ENCODE peak calls at places on chromosomes 6 and 20, in seven cellular contexts. Y is foreskin keratinocyte, V is heart right ventricle, L is psoas muscle, X is astrocyte of the spinal cord, N is H9, H is AG09309. Q is an unnamed sample.

GRCh38 chr6:160022101-160022500 is 53.2 kb downstream of the IGF2R start:
- DNase-seq in L (no peak), X (no peak), H (no peak), V (no peak), N (no peak), Y (no peak), Q (no peak)

GRCh38 chr20:19888269-19888669 is 128.9 kb upstream of the NAA20 start:
- DNase-seq in X (no peak), V (no peak), H (no peak), Y (no peak), N (no peak), L (no peak), Q (no peak)

GRCh38 chr6:14975124-14975815 is 270.6 kb upstream of the JARID2 start:
- DNase-seq in Y (no peak), H (no peak), N (no peak), X (no peak), L (no peak), V (no peak), Q (no peak)

GRCh38 chr20:7772376-7772775 is 167.9 kb downstream of the HAO1 start:
- DNase-seq in H (no peak), V (no peak), N (no peak), Y (peak), L (no peak), X (peak), Q (no peak)

GRCh38 chr6:62357826-62358225 is 71.8 kb upstream of the KHDRBS2 start:
- DNase-seq in Y (no peak), L (no peak), H (no peak), V (no peak), N (no peak), X (no peak), Q (no peak)

GRCh38 chr20:53706008-53706481 is 112.4 kb upstream of the ZNF217 start:
- DNase-seq in L (no peak), X (peak), N (no peak), Y (no peak), H (no peak), V (no peak), Q (no peak)

GRCh38 chr6:45377041-45377554 is 636 bp downstream of the SUPT3H start:
- DNase-seq in Y (peak), N (no peak), L (no peak), H (no peak), V (no peak), X (no peak), Q (no peak)

GRCh38 chr20:1876217-1876921 is 18.8 kb upstream of the SIRPA start:
- DNase-seq in V (no peak), N (no peak), L (no peak), X (no peak), H (no peak), Y (peak), Q (no peak)

GRCh38 chr6:119339941-119340456 is 9.6 kb downstream of the MAN1A1 start:
- DNase-seq in X (no peak), Y (no peak), L (no peak), V (no peak), N (no peak), H (no peak), Q (no peak)

GRCh38 chr6:116396451-116396850 is 25.7 kb downstream of the DSE start:
- DNase-seq in N (no peak), X (peak), L (no peak), V (no peak), H (no peak), Y (no peak), Q (no peak)

GRCh38 chr6:116395647-116396046 is 24.9 kb downstream of the DSE start:
- DNase-seq in L (no peak), Y (no peak), N (no peak), H (no peak), X (no peak), V (no peak), Q (no peak)

GRCh38 chr6:116392158-116393032 is 21.6 kb downstream of the DSE start:
- DNase-seq in Y (peak), X (peak), V (no peak), H (no peak), L (no peak), N (no peak), Q (no peak)

GRCh38 chr6:116390571-116390970 is 19.8 kb downstream of the DSE start:
- DNase-seq in N (no peak), V (no peak), H (no peak), Y (no peak), L (no peak), X (no peak), Q (no peak)

GRCh38 chr6:116393430-116393829 is 22.7 kb downstream of the DSE start:
- DNase-seq in V (no peak), H (no peak), L (no peak), N (no peak), Y (no peak), X (no peak), Q (no peak)
- TF ChIP-seq CTCF in V (no peak), H (no peak), L (peak), N (peak), Y (peak), X (no peak), Q (peak)

GRCh38 chr6:157531169-157531985 is 150.4 kb downstream of the ZDHHC14 start:
- DNase-seq in L (peak), X (no peak), H (no peak), N (peak), Y (no peak), V (no peak), Q (no peak)
- TF ChIP-seq CTCF in L (no peak), X (no peak), H (no peak), N (no peak), Y (no peak), V (no peak), Q (no peak)

DNA sequence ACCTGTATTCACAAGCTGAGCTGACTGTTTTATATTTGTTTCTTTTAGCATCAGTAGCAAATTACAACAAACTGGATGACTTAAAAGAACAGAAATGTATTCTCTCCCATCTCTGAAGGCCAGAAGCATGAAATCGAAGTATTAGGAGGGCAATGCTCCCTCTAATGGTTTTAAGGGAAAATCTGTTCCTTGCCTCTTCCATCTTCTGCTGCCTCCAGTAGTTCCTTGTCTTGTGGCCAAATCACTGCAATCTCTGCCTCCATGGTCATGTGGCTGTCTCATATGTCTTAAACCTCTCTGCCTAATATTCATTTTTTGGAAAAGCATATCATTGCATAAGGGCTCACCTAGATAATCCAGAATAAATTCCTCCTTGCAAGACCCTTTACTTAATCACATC is 25.2 kb upstream of the ASCC3 start:
- DNase-seq in L (no peak), X (no peak), H (no peak), N (no peak), V (no peak), Y (no peak), Q (no peak)
- TF ChIP-seq CTCF in L (no peak), X (no peak), H (no peak), N (no peak), V (no peak), Y (no peak), Q (peak)

GRCh38 chr6:3566812-3567211 is 110.0 kb upstream of the SLC22A23 start:
- DNase-seq in Y (no peak), X (peak), V (no peak), L (no peak), N (no peak), H (peak), Q (no peak)

GRCh38 chr6:3565291-3565690 is 108.4 kb upstream of the SLC22A23 start:
- DNase-seq in L (no peak), H (no peak), X (no peak), N (no peak), V (no peak), Y (no peak), Q (no peak)

GRCh38 chr6:3559561-3559960 is 102.7 kb upstream of the SLC22A23 start:
- DNase-seq in V (no peak), L (no peak), N (no peak), X (no peak), H (no peak), Y (no peak), Q (no peak)

DNA sequence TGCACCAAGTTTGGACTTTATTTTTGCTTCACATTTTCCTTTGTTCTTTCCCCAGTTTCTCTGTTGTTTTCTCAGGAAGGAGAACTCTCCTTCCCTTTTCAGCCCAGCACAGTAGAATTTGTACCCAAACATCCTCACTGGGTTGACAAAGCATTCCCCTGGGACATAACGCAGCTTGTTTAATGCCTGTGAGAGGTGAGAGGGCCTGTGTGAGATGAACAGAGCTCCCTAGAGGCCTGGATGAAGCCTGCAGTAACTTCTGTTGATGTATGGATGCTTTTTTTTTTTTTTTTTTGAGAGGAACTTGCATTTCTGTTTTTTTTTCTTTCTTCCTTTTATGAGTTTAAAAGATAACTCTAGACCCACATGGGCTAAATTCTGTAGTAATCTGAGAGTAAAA is 104.9 kb upstream of the SLC22A23 start:
- DNase-seq in L (no peak), V (no peak), H (no peak), X (peak), Y (no peak), N (no peak), Q (no peak)
- TF ChIP-seq CTCF in L (no peak), V (no peak), H (peak), X (peak), Y (no peak), N (peak), Q (peak)

GRCh38 chr6:11912420-11912819 is 99.7 kb upstream of the HIVEP1 start:
- DNase-seq in V (no peak), H (no peak), Y (no peak), X (no peak), N (no peak), L (no peak), Q (no peak)
- TF ChIP-seq CTCF in V (peak), H (no peak), Y (peak), X (no peak), N (peak), L (no peak), Q (no peak)

GRCh38 chr6:89494131-89494793 is 61.3 kb downstream of the ANKRD6 start:
- DNase-seq in L (no peak), N (peak), X (no peak), Y (no peak), H (no peak), V (no peak), Q (no peak)
- TF ChIP-seq CTCF in L (no peak), N (peak), X (peak), Y (no peak), H (no peak), V (no peak), Q (peak)

Q was measured in retinal pigment epithelial cell.